ENCODE peak calls at places on chromosome 6, in ten cellular contexts. P is stimulated activated CD4-positive, alpha-beta T cell treated with anti-CD3 and anti-CD28 coated beads, TNF-alpha, amount 100 ng/mL, for 24 hours; B is A549; N is Right ventricle myocardium inferior; T is endothelial cell; W is left cardiac atrium; S is fibroblast of pulmonary artery; M is hypothalamus; G is LoVo; I is WTC11. O is an unnamed sample.
A peak's percentile ranks its signal among the peaks of the same experiment; 100 is the strongest.

GRCh38 chr6:80714513-80714912 is 608.0 kb downstream of the BCKDHB start:
- DNase-seq in P (no peak), B (no peak), N (no peak), T (no peak), W (no peak), S (no peak), M (no peak), G (no peak), I (no peak), O (no peak)

GRCh38 chr6:75183099-75183541 is 22.7 kb downstream of the COL12A1 start:
- DNase-seq in P (no peak), B (no peak), N (no peak), T (no peak), W (no peak), S (no peak), M (no peak), G (peak; percentile 11), I (no peak), O (no peak)

GRCh38 chr6:10099086-10099499 is 315.8 kb downstream of the TFAP2A start:
- DNase-seq in P (no peak), B (no peak), N (no peak), T (no peak), W (no peak), S (no peak), M (no peak), G (peak; percentile 38), I (peak; percentile 26), O (no peak)

GRCh38 chr6:45540375-45540920 is 162.7 kb upstream of the SUPT3H start:
- DNase-seq in P (no peak), B (no peak), N (no peak), T (no peak), W (no peak), S (no peak), M (no peak), G (no peak), I (no peak), O (no peak)

GRCh38 chr6:103507052-103507451 is 1352.7 kb downstream of the HACE1 start:
- DNase-seq in P (no peak), B (no peak), N (no peak), T (no peak), W (no peak), S (no peak), M (no peak), G (no peak), I (no peak), O (no peak)

GRCh38 chr6:107491059-107491609 is 1.2 kb downstream of the SOBP start:
- DNase-seq in P (no peak), B (peak; percentile 8), N (peak; percentile 87), T (peak; percentile 66), W (peak; percentile 82), S (peak; percentile 63), M (no peak), G (no peak), I (peak; percentile 71), O (no peak)

GRCh38 chr6:48486876-48487275 is 375.9 kb upstream of the PTCHD4 start:
- DNase-seq in P (no peak), B (no peak), N (no peak), T (no peak), W (no peak), S (no peak), M (no peak), G (no peak), I (no peak), O (no peak)

GRCh38 chr6:108655840-108656650 is 95.3 kb downstream of the FOXO3 start:
- DNase-seq in P (no peak), B (no peak), N (no peak), T (no peak), W (peak; percentile 53), S (peak; percentile 93), M (no peak), G (no peak), I (no peak), O (no peak)

GRCh38 chr6:55410674-55411073 is 83.4 kb downstream of the GFRAL start:
- DNase-seq in P (no peak), B (no peak), N (no peak), T (no peak), W (no peak), S (no peak), M (no peak), G (no peak), I (no peak), O (no peak)

GRCh38 chr6:106117579-106117978 is 31.4 kb downstream of the PRDM1 start:
- DNase-seq in P (no peak), B (no peak), N (no peak), T (no peak), W (no peak), S (no peak), M (no peak), G (no peak), I (no peak), O (peak; percentile 65)

GRCh38 chr6:149059557-149059956 is 258.0 kb upstream of the TAB2 start:
- DNase-seq in P (no peak), B (no peak), N (no peak), T (no peak), W (no peak), S (no peak), M (no peak), G (no peak), I (no peak), O (no peak)

GRCh38 chr6:157602521-157603288 is 220.3 kb upstream of the SNX9 start:
- DNase-seq in P (no peak), B (no peak), N (no peak), T (no peak), W (no peak), S (no peak), M (no peak), G (no peak), I (no peak), O (no peak)

GRCh38 chr6:112735129-112735528 is 388.0 kb downstream of the RFPL4B start:
- DNase-seq in P (no peak), B (no peak), N (no peak), T (no peak), W (no peak), S (no peak), M (no peak), G (no peak), I (no peak), O (no peak)

GRCh38 chr6:18495236-18495635 is 108.1 kb downstream of the RNF144B start:
- DNase-seq in P (no peak), B (no peak), N (no peak), T (no peak), W (no peak), S (no peak), M (no peak), G (no peak), I (no peak), O (no peak)

GRCh38 chr6:68958327-68958726 is 323.2 kb downstream of the ADGRB3 start:
- DNase-seq in P (no peak), B (no peak), N (no peak), T (no peak), W (no peak), S (peak; percentile 7), M (no peak), G (peak; percentile 32), I (no peak), O (no peak)

GRCh38 chr6:167208819-167209576 is 51.2 kb upstream of the GPR31 start:
- DNase-seq in P (no peak), B (no peak), N (no peak), T (no peak), W (no peak), S (no peak), M (no peak), G (no peak), I (no peak), O (no peak)